ENCODE peak calls at places on chromosomes 2 and 18, in four cellular contexts. H is psoas muscle, P is astrocyte of the hippocampus, Y is dorsolateral prefrontal cortex. E is an unnamed sample.

GRCh38 chr2:60707750-60708371 is 48.2 kb upstream of the PAPOLG start:
- DNase-seq in Y (no peak), P (peak; percentile 48), H (no peak), E (no peak)

GRCh38 chr2:121828281-121828731 is 72.9 kb downstream of the TSN start:
- DNase-seq in H (no peak), P (peak; percentile 45), Y (no peak), E (peak; percentile 11)

GRCh38 chr18:11108956-11109355 is 40.4 kb downstream of the PIEZO2 start:
- DNase-seq in Y (no peak), P (no peak), H (no peak), E (no peak)

GRCh38 chr2:223097888-223098383 is 45.9 kb downstream of the KCNE4 start:
- DNase-seq in H (no peak), P (no peak), Y (no peak), E (no peak)

GRCh38 chr2:120511546-120512320 is 165.8 kb downstream of the INHBB start:
- DNase-seq in H (no peak), P (peak; percentile 45), Y (no peak), E (peak; percentile 27)

GRCh38 chr2:190468814-190469569 is 60.8 kb downstream of the MFSD6 start:
- DNase-seq in Y (no peak), H (peak; percentile 50), P (peak; percentile 92), E (no peak)

GRCh38 chr2:240437181-240437860 is 1.9 kb downstream of the GPC1 start:
- DNase-seq in Y (peak; percentile 42), H (peak; percentile 16), P (no peak), E (no peak)

GRCh38 chr2:98378901-98379300 is 32.6 kb downstream of the CNGA3 start:
- DNase-seq in Y (no peak), H (no peak), P (peak; percentile 59), E (no peak)